ENCODE peak calls at places on chromosomes 5 and 9, in four cellular contexts. Z is HepG2, I is stomach, L is tibial artery. U is an unnamed sample. For H3K4me1 and H3K27me3, the result is how much of the 10 kb centered on the place peaks cover.

GRCh38 chr5:111747336-111747735 is 9.7 kb downstream of the NREP start:
- DNase-seq in Z (no peak), I (no peak), L (no peak), U (no peak)

GRCh38 chr5:153896701-153897100 is 142.0 kb downstream of the FAM114A2 start:
- DNase-seq in Z (no peak), I (no peak), L (peak), U (no peak)

GRCh38 chr5:130227699-130228098 is 323.4 kb downstream of the CHSY3 start:
- DNase-seq in Z (no peak), I (no peak), L (no peak), U (no peak)

GRCh38 chr5:77630246-77631165 is 8.0 kb downstream of the OTP start:
- DNase-seq in Z (peak), I (peak), L (no peak), U (peak)

GRCh38 chr5:126395198-126395597 is 28.0 kb upstream of the GRAMD2B start:
- DNase-seq in Z (no peak), I (no peak), L (no peak), U (no peak)

GRCh38 chr9:85522459-85523092 is 219.2 kb downstream of the AGTPBP1 start:
- DNase-seq in Z (no peak), I (no peak), L (peak), U (peak)

GRCh38 chr5:175353876-175354275 is 90.1 kb downstream of the DRD1 start:
- DNase-seq in Z (no peak), I (no peak), L (no peak), U (no peak)

GRCh38 chr9:103755986-103756385 is 338.1 kb upstream of the SMC2 start:
- DNase-seq in Z (no peak), I (no peak), L (no peak), U (no peak)

GRCh38 chr9:83512621-83513020 is 25.6 kb downstream of the FRMD3 start:
- DNase-seq in Z (no peak), I (no peak), L (no peak), U (no peak)

GRCh38 chr9:91231619-91232018 is 130.1 kb downstream of the AUH start:
- DNase-seq in Z (no peak), I (no peak), L (no peak), U (no peak)

GRCh38 chr5:107388111-107388861 is 282.5 kb downstream of the EFNA5 start:
- DNase-seq in Z (no peak), I (no peak), L (no peak), U (no peak)

GRCh38 chr5:76204713-76205112 is 121.5 kb downstream of the SV2C start:
- DNase-seq in Z (no peak), I (peak), L (no peak), U (no peak)

GRCh38 chr9:122217640-122218039 is 11.1 kb downstream of the LHX6 start:
- DNase-seq in Z (peak), I (no peak), L (no peak), U (no peak)

GRCh38 chr5:178453224-178453623 is 137.0 kb downstream of the COL23A1 start:
- DNase-seq in Z (no peak), I (peak), L (no peak), U (no peak)

GRCh38 chr9:100715100-100715379 is 137.2 kb downstream of the CAVIN4 start:
- DNase-seq in Z (no peak), I (no peak), L (no peak), U (no peak)

GRCh38 chr5:158383485-158383884 is 524.5 kb upstream of the CLINT1 start:
- DNase-seq in Z (no peak), I (no peak), L (no peak), U (no peak)

GRCh38 chr5:170632266-170632984 is 128.6 kb downstream of the KCNIP1 start:
- DNase-seq in Z (no peak), I (no peak), L (no peak), U (no peak)

GRCh38 chr9:100492952-100493351 is 20.0 kb downstream of the TMEFF1 start:
- DNase-seq in Z (peak), I (no peak), L (no peak), U (no peak)

GRCh38 chr5:149865746-149866145 is 78.8 kb downstream of the PDE6A start:
- DNase-seq in Z (no peak), I (no peak), L (no peak), U (no peak)

DNA sequence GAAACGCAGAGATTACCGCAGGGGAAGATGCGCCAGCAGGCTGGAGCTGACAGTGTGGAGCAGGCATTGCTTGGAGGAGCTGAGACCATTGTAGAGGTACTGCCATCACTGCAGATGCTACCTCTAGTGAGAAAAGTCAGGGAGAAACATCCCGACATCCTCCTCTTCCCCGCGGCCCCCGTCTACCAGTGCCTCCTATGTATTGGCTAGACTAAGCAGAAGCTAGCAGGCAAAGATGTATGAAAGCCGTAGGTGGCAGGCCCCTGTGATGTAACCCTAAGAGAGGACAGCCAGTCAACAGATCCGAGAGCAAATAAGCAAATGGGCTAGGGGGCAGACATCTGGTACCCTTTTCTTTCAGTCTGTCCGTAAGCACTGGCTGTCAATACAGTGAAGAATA is 115.5 kb upstream of the ACTBL2 start:
- DNase-seq in Z (no peak), I (no peak), L (no peak), U (no peak)
- TF ChIP-seq CTCF in Z (no peak), I (no peak), L (no peak), U (no peak)

GRCh38 chr5:95718738-95719137 is 12.4 kb upstream of the RHOBTB3 start:
- DNase-seq in Z (no peak), I (no peak), L (no peak), U (no peak)

GRCh38 chr5:95715799-95716461 is 15.2 kb upstream of the RHOBTB3 start:
- DNase-seq in Z (no peak), I (no peak), L (no peak), U (no peak)

GRCh38 chr5:95717439-95717838 is 13.7 kb upstream of the RHOBTB3 start:
- DNase-seq in Z (no peak), I (no peak), L (no peak), U (no peak)

GRCh38 chr5:95720094-95720793 is 10.9 kb upstream of the RHOBTB3 start:
- DNase-seq in Z (no peak), I (no peak), L (peak), U (no peak)

DNA sequence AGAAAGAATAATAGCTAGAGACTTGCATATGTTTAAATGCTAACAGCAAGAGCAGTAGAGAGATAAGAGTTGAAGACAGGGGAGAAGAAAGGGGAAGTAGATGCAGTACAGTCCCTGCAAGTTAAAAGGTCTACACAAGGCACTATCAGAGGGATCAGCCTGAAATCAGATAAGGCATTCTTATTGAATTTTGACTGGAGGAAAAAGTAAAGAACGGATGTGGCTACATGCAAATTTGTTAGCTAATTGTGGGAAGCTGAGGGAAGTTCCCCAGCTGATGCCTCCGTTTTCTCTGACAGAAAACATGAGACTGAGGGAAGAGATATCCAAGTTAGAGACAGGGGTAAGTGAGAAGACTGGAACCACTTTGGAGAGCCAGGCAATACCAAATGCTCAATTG is 12.9 kb upstream of the RHOBTB3 start:
- DNase-seq in Z (no peak), I (no peak), L (no peak), U (no peak)
- H3K4me1 ChIP-seq in Z (under half), I (under half), L (under half), U (under half)

DNA sequence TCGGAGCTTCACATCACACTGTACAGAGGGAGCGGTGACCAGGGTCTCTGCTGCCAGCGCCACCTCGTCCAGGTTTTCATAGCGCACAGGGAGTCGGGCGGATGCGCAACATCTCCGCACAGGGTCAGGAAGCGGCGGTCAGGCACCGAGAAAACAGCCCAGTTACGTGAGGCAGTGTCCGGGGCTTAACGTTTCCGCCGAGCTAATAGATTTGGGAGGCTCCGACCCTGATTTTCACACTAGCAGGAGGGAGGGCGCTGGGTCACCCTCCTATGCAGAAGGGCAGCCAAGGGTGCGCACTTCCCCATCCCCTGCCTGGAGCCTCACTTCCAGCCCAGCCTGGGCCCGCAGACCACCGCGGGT is 13.7 kb downstream of the BTNL9 start:
- DNase-seq in Z (no peak), I (no peak), L (no peak), U (no peak)
- H3K27me3 ChIP-seq in Z (under half), I (under half), L (under half), U (under half)

GRCh38 chr5:180607861-180608571 is 16.7 kb upstream of the SCGB3A1 start:
- DNase-seq in Z (peak), I (no peak), L (no peak), U (no peak)

GRCh38 chr5:180608572-180609310 is 17.4 kb upstream of the SCGB3A1 start:
- DNase-seq in Z (no peak), I (no peak), L (no peak), U (no peak)

GRCh38 chr5:180605554-180606214 is 14.4 kb upstream of the SCGB3A1 start:
- DNase-seq in Z (peak), I (peak), L (no peak), U (no peak)

GRCh38 chr5:180604271-180604670 is 13.0 kb upstream of the SCGB3A1 start:
- DNase-seq in Z (no peak), I (no peak), L (no peak), U (no peak)

GRCh38 chr5:180606215-180606785 is 15.0 kb upstream of the SCGB3A1 start:
- DNase-seq in Z (no peak), I (no peak), L (no peak), U (no peak)
- TF ChIP-seq CTCF in Z (no peak), I (no peak), L (no peak), U (no peak)

GRCh38 chr5:168656633-168657032 is 77.5 kb upstream of the PANK3 start:
- DNase-seq in Z (no peak), I (no peak), L (no peak), U (no peak)

GRCh38 chr5:168652516-168652915 is 73.3 kb upstream of the PANK3 start:
- DNase-seq in Z (no peak), I (no peak), L (no peak), U (no peak)

GRCh38 chr5:168655316-168655715 is 76.1 kb upstream of the PANK3 start:
- DNase-seq in Z (no peak), I (no peak), L (no peak), U (no peak)

GRCh38 chr5:168653611-168654010 is 74.4 kb upstream of the PANK3 start:
- DNase-seq in Z (no peak), I (no peak), L (no peak), U (no peak)

GRCh38 chr5:168654225-168654624 is 75.1 kb upstream of the PANK3 start:
- DNase-seq in Z (no peak), I (no peak), L (peak), U (no peak)
- H3K4me1 ChIP-seq in Z (under half), I (under half), L (under half), U (under half)

GRCh38 chr5:115820846-115821245 is 4.4 kb upstream of the CDO1 start:
- DNase-seq in Z (no peak), I (no peak), L (no peak), U (no peak)

GRCh38 chr5:115815693-115816225 is 700 bp downstream of the CDO1 start:
- DNase-seq in Z (no peak), I (no peak), L (peak), U (no peak)

GRCh38 chr5:115816226-115817042 is at the start of gene CDO1:
- DNase-seq in Z (no peak), I (no peak), L (peak), U (peak)

GRCh38 chr5:115815006-115815692 is 1.3 kb downstream of the CDO1 start:
- DNase-seq in Z (no peak), I (no peak), L (no peak), U (no peak)

DNA sequence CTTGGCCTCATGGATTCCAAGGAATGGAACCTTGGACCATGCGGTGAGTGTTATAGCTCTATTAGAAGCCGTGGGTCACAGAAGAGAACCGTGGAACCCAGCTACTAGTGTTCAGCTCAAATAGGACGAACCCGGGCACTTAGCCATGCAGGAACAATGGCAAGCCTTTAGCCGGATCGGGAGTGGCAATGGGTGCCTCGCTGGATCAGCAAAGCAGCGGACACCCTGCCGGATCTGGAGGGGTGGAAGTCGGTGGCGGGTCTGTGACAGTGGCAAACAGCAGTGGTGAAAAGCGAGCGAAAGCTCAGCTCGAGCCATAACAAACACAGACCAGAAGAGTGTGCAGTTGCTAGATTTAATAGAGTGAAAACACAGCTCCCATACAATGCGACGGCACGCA is 2.4 kb upstream of the CDO1 start:
- DNase-seq in Z (no peak), I (no peak), L (no peak), U (no peak)
- H3K27me3 ChIP-seq in Z (under half), I (under half), L (under half), U (under half)

GRCh38 chr5:67375606-67376005 is 179.0 kb upstream of the CD180 start:
- DNase-seq in Z (no peak), I (no peak), L (no peak), U (no peak)
- TF ChIP-seq CTCF in Z (peak), I (no peak), L (no peak), U (no peak)

GRCh38 chr9:132749316-132749715 is 79.1 kb downstream of the GTF3C4 start:
- DNase-seq in Z (no peak), I (no peak), L (no peak), U (no peak)
- H3K4me1 ChIP-seq in Z (under half), I (under half), L (under half), U (under half)

GRCh38 chr5:11324521-11325289 is 563.7 kb upstream of the DAP start:
- DNase-seq in Z (no peak), I (no peak), L (no peak), U (no peak)
- H3K27me3 ChIP-seq in Z (under half), I (under half), L (under half), U (under half)

GRCh38 chr5:133113331-133114061 is 61.7 kb downstream of the HSPA4 start:
- DNase-seq in Z (no peak), I (no peak), L (no peak), U (no peak)

GRCh38 chr5:133110709-133111108 is 58.9 kb downstream of the HSPA4 start:
- DNase-seq in Z (no peak), I (no peak), L (no peak), U (no peak)

GRCh38 chr5:133109655-133110483 is 58.1 kb downstream of the HSPA4 start:
- DNase-seq in Z (no peak), I (no peak), L (peak), U (peak)

GRCh38 chr5:133112026-133112660 is 60.3 kb downstream of the HSPA4 start:
- DNase-seq in Z (no peak), I (no peak), L (no peak), U (no peak)

GRCh38 chr5:133111299-133111698 is 59.5 kb downstream of the HSPA4 start:
- DNase-seq in Z (peak), I (peak), L (peak), U (peak)
- TF ChIP-seq CTCF in Z (peak), I (peak), L (peak), U (peak)

U was measured in psoas muscle.